ENCODE peak calls at places on chromosomes 2 and 18, in four cellular contexts. Q is ecto neural progenitor cell; G is skeletal muscle cell; W is activated CD4-positive, CD25-positive, alpha-beta regulatory T cell. V is an unnamed sample.

GRCh38 chr18:55748227-55748738 is 160.3 kb upstream of the TCF4 start:
- DNase-seq in G (no peak), Q (no peak), W (no peak), V (no peak)

GRCh38 chr2:55618649-55619055 is 1.2 kb upstream of the PPP4R3B start:
- DNase-seq in Q (peak; percentile 53), G (no peak), W (peak; percentile 13), V (peak; percentile 43)

GRCh38 chr18:79942211-79942610 is 9.2 kb downstream of the SLC66A2 start:
- DNase-seq in W (no peak), G (no peak), Q (no peak), V (peak; percentile 12)

GRCh38 chr2:127637725-127638252 is 8.2 kb upstream of the GPR17 start:
- DNase-seq in Q (no peak), W (no peak), G (peak; percentile 30), V (peak; percentile 82)

GRCh38 chr18:35861367-35862114 is 110.9 kb upstream of the RMP24 start:
- DNase-seq in G (no peak), W (no peak), Q (no peak), V (no peak)

GRCh38 chr2:201890447-201890846 is 84.1 kb downstream of the CDK15 start:
- DNase-seq in Q (no peak), G (no peak), W (no peak), V (no peak)

GRCh38 chr2:46097714-46098480 is 199.3 kb upstream of the EPAS1 start:
- DNase-seq in Q (no peak), G (peak; percentile 93), W (no peak), V (no peak)

GRCh38 chr2:170885130-170885791 is 43.8 kb upstream of the GORASP2 start:
- DNase-seq in G (no peak), W (no peak), Q (no peak), V (no peak)

GRCh38 chr18:59916746-59917145 is 16.9 kb downstream of the PMAIP1 start:
- DNase-seq in W (no peak), G (no peak), Q (no peak), V (no peak)

GRCh38 chr2:112151701-112152440 is 13.7 kb downstream of the FBLN7 start:
- DNase-seq in G (no peak), W (no peak), Q (no peak), V (no peak)

GRCh38 chr2:6863792-6864191 is 1.9 kb downstream of the CMPK2 start:
- DNase-seq in Q (no peak), W (no peak), G (no peak), V (no peak)

GRCh38 chr18:68219867-68220266 is 495.0 kb downstream of the TMX3 start:
- DNase-seq in G (peak; percentile 28), W (no peak), Q (no peak), V (no peak)

GRCh38 chr2:173555833-173556232 is 201.2 kb downstream of the CDCA7 start:
- DNase-seq in W (no peak), G (no peak), Q (no peak), V (no peak)

GRCh38 chr2:11111811-11112425 is 43.3 kb upstream of the SLC66A3 start:
- DNase-seq in Q (no peak), W (no peak), G (no peak), V (peak; percentile 68)

GRCh38 chr2:196482119-196483065 is 157.1 kb upstream of the CCDC150 start:
- DNase-seq in Q (no peak), W (no peak), G (peak; percentile 70), V (no peak)

GRCh38 chr18:7572837-7573236 is 5.7 kb downstream of the PTPRM start:
- DNase-seq in W (no peak), G (no peak), Q (no peak), V (no peak)

GRCh38 chr2:36707050-36707449 is 10.5 kb downstream of the VIT start:
- DNase-seq in G (no peak), Q (no peak), W (no peak), V (no peak)

GRCh38 chr2:216339456-216340279 is 32.6 kb downstream of the MARCHF4 start:
- DNase-seq in Q (peak; percentile 80), W (no peak), G (no peak), V (peak; percentile 86)

GRCh38 chr2:177165731-177166711 is 46.6 kb upstream of the HNRNPA3 start:
- DNase-seq in G (no peak), Q (no peak), W (no peak), V (no peak)

GRCh38 chr2:127128508-127128907 is 21.6 kb upstream of the BIN1 start:
- DNase-seq in Q (peak; percentile 83), G (no peak), W (no peak), V (peak; percentile 93)

GRCh38 chr2:150191349-150191748 is 296.1 kb downstream of the RND3 start:
- DNase-seq in G (peak; percentile 76), W (no peak), Q (no peak), V (no peak)

GRCh38 chr18:48990497-48991298 is 39.9 kb upstream of the SMAD7 start:
- DNase-seq in W (no peak), G (no peak), Q (no peak), V (peak; percentile 22)

GRCh38 chr2:188983427-188984101 is 9.4 kb downstream of the COL3A1 start:
- DNase-seq in W (no peak), Q (no peak), G (no peak), V (no peak)

GRCh38 chr2:25833566-25833965 is 44.7 kb downstream of the ASXL2 start:
- DNase-seq in W (no peak), G (no peak), Q (no peak), V (no peak)

GRCh38 chr18:77116201-77117080 is 16.1 kb downstream of the MBP start:
- DNase-seq in W (no peak), G (no peak), Q (no peak), V (no peak)

GRCh38 chr2:64284751-64285150 is 140.5 kb upstream of the PELI1 start:
- DNase-seq in Q (no peak), W (no peak), G (no peak), V (no peak)

GRCh38 chr2:169073972-169074751 is 4.8 kb downstream of the DHRS9 start:
- DNase-seq in Q (no peak), W (no peak), G (no peak), V (no peak)

GRCh38 chr2:48723125-48723524 is 32.4 kb downstream of the LHCGR start:
- DNase-seq in Q (no peak), W (no peak), G (no peak), V (no peak)

GRCh38 chr2:236396818-236397350 is 132.7 kb upstream of the ASB18 start:
- DNase-seq in W (no peak), G (no peak), Q (no peak), V (no peak)